ENCODE peak calls at places on chromosomes 16 and 17, in eight cellular contexts. X, I, B, Q, A, S, T and J are unnamed samples.

GRCh38 chr17:83012873-83013778 is 66.3 kb upstream of the METRNL start:
- DNase-seq in Q (no peak), A (no peak), S (no peak), B (no peak), I (no peak), X (no peak), T (no peak), J (no peak)

GRCh38 chr17:2402517-2402916 is 1.7 kb upstream of the MNT start:
- DNase-seq in T (no peak), Q (no peak), I (no peak), S (no peak), B (peak; percentile 43), A (no peak), X (no peak), J (no peak)

GRCh38 chr16:22386976-22387375 is 12.6 kb upstream of the CDR2 start:
- DNase-seq in X (peak; percentile 48), T (peak; percentile 88), Q (no peak), I (peak; percentile 82), A (no peak), B (no peak), S (no peak), J (peak; percentile 17)

GRCh38 chr17:8366231-8366630 is 10.3 kb downstream of the KRABD2 start:
- DNase-seq in I (peak; percentile 28), A (no peak), T (peak; percentile 58), S (no peak), Q (no peak), X (no peak), B (no peak), J (no peak)

GRCh38 chr16:23666919-23667659 is 11.6 kb upstream of the PLK1 start:
- DNase-seq in A (no peak), S (no peak), B (no peak), X (no peak), I (no peak), Q (no peak), T (no peak), J (no peak)

GRCh38 chr16:57027067-57027466 is 37.7 kb downstream of the NLRC5 start:
- DNase-seq in A (no peak), S (no peak), Q (no peak), I (no peak), T (no peak), B (no peak), X (no peak), J (no peak)

GRCh38 chr16:13634921-13635320 is 285.0 kb upstream of the ERCC4 start:
- DNase-seq in X (no peak), I (no peak), A (no peak), T (no peak), B (no peak), S (no peak), Q (no peak), J (no peak)

GRCh38 chr17:28282596-28282995 is 36.4 kb upstream of the TMEM97 start:
- DNase-seq in A (no peak), T (peak; percentile 43), B (no peak), I (peak; percentile 87), X (no peak), S (no peak), Q (no peak), J (no peak)

GRCh38 chr16:86270696-86271095 is 239.6 kb upstream of the FOXF1 start:
- DNase-seq in B (no peak), T (no peak), I (no peak), A (no peak), X (no peak), S (no peak), Q (no peak), J (no peak)

GRCh38 chr16:3182608-3183444 is 5.2 kb upstream of the OR1F1 start:
- DNase-seq in T (peak; percentile 52), A (no peak), Q (peak; percentile 54), S (no peak), I (peak; percentile 78), B (peak; percentile 53), X (peak; percentile 82), J (peak; percentile 73)

GRCh38 chr16:8852534-8852933 is 16.3 kb downstream of the CARHSP1 start:
- DNase-seq in X (no peak), Q (no peak), T (no peak), A (no peak), I (no peak), S (no peak), B (no peak), J (no peak)

GRCh38 chr16:58116529-58116928 is 12.7 kb downstream of the CFAP20 start:
- DNase-seq in B (no peak), S (no peak), T (no peak), I (no peak), A (no peak), Q (no peak), X (no peak), J (no peak)

GRCh38 chr17:19546289-19547065 is 12.8 kb downstream of the SLC47A1 start:
- DNase-seq in X (no peak), S (no peak), I (peak; percentile 28), B (peak; percentile 61), T (peak; percentile 18), A (no peak), Q (no peak), J (no peak)

GRCh38 chr17:1001640-1002411 is 4.9 kb downstream of the TIMM22 start:
- DNase-seq in B (peak; percentile 54), A (no peak), Q (no peak), I (no peak), T (no peak), S (no peak), X (no peak), J (no peak)

GRCh38 chr17:411416-412120 is 59.0 kb upstream of the RPH3AL start:
- DNase-seq in S (no peak), A (no peak), Q (no peak), I (peak; percentile 63), X (no peak), T (no peak), B (no peak), J (no peak)

GRCh38 chr17:250487-251300 is 69.2 kb upstream of the DOC2B start:
- DNase-seq in B (peak; percentile 13), A (no peak), X (no peak), S (no peak), I (no peak), Q (no peak), T (no peak), J (no peak)

GRCh38 chr17:18183334-18184142 is at the start of gene ALKBH5:
- DNase-seq in X (peak; percentile 99), T (peak; percentile 99), S (peak; percentile 92), Q (peak; percentile 99), B (peak; percentile 98), A (peak; percentile 94), I (peak; percentile 100), J (peak; percentile 99)

GRCh38 chr17:42849031-42849430 is 2.0 kb upstream of the AOC3 start:
- DNase-seq in Q (no peak), B (no peak), S (no peak), A (no peak), X (no peak), T (no peak), I (no peak), J (no peak)

GRCh38 chr17:45288825-45289224 is 26.9 kb upstream of the SPATA32 start:
- DNase-seq in B (peak; percentile 62), T (no peak), I (no peak), S (no peak), X (no peak), Q (no peak), A (no peak), J (no peak)

GRCh38 chr17:77349976-77350830 is 209.4 kb downstream of the SEC14L1 start:
- DNase-seq in X (no peak), I (no peak), Q (no peak), B (no peak), S (no peak), T (no peak), A (no peak), J (peak; percentile 3)

GRCh38 chr16:57803413-57803990 is 1.2 kb upstream of the KIFC3 start:
- DNase-seq in A (no peak), X (peak; percentile 18), B (peak; percentile 78), Q (no peak), S (no peak), I (no peak), T (no peak), J (no peak)

GRCh38 chr16:59148312-59148711 is 414.2 kb upstream of the GOT2 start:
- DNase-seq in B (no peak), X (no peak), Q (no peak), S (no peak), I (no peak), T (no peak), A (no peak), J (no peak)

GRCh38 chr16:12741176-12741575 is 62.5 kb downstream of the CPPED1 start:
- DNase-seq in B (no peak), A (no peak), X (no peak), T (no peak), S (no peak), I (no peak), Q (no peak), J (no peak)

GRCh38 chr17:44191941-44192496 is 5.2 kb downstream of the TMUB2 start:
- DNase-seq in X (no peak), Q (no peak), B (no peak), I (no peak), A (no peak), T (peak; percentile 26), S (no peak), J (no peak)